ENCODE peak calls at places on chromosomes 11 and 22, in five cellular contexts. H is activated T-helper 9 cell treated with anti-CD3 and anti-CD28 coated beads, Interleukin-2, amount 50 U/mL, for 16 hours; G is IMR-90; T is mesenchymal stem cell; P is LoVo. M is an unnamed sample.

GRCh38 chr11:7514099-7514725 is 413 bp downstream of the PPFIBP2 start:
- DNase-seq in H (no peak), G (no peak), T (peak), P (no peak), M (no peak)

GRCh38 chr11:68948948-68949347 is 31.8 kb downstream of the MRGPRD start:
- DNase-seq in H (no peak), G (no peak), T (no peak), P (no peak), M (peak)

GRCh38 chr22:36966851-36967535 is 52.3 kb downstream of the TST start:
- DNase-seq in H (no peak), G (no peak), T (no peak), P (no peak), M (peak)

GRCh38 chr22:25334091-25334490 is 114.7 kb downstream of the CRYBB2 start:
- DNase-seq in H (no peak), G (peak), T (no peak), P (peak), M (peak)

GRCh38 chr22:17199131-17199731 is 20.0 kb downstream of the ADA2 start:
- DNase-seq in H (no peak), G (peak), T (peak), P (no peak), M (no peak)

GRCh38 chr11:77289737-77290136 is 11.7 kb downstream of the GDPD4 start:
- DNase-seq in H (no peak), G (no peak), T (no peak), P (no peak), M (no peak)

GRCh38 chr11:120645639-120646038 is 134.1 kb downstream of the GRIK4 start:
- DNase-seq in H (no peak), G (no peak), T (peak), P (no peak), M (no peak)

GRCh38 chr11:76927160-76927559 is 66.4 kb downstream of the ACER3 start:
- DNase-seq in H (no peak), G (no peak), T (no peak), P (no peak), M (no peak)

GRCh38 chr11:66459138-66459778 is 7.4 kb upstream of the PELI3 start:
- DNase-seq in H (no peak), G (no peak), T (peak), P (no peak), M (no peak)